ENCODE peak calls at places on chromosomes 3 and 15, in seven cellular contexts. C is globus pallidus; D is activated CD8-positive, alpha-beta memory T cell treated with anti-CD3 and anti-CD28 coated beads for 24 hours; A is iPS-NIHi11; W is renal cortical epithelial cell; Y is HEK293T; H is T-cell. X is an unnamed sample.

GRCh38 chr3:10954740-10955139 is 37.8 kb upstream of the SLC6A1 start:
- DNase-seq in C (no peak), D (no peak), A (no peak), W (no peak), Y (no peak), H (no peak), X (no peak)

GRCh38 chr15:51879555-51879954 is 50.1 kb downstream of the TMOD3 start:
- DNase-seq in C (no peak), D (no peak), A (no peak), W (no peak), Y (no peak), H (no peak), X (no peak)

GRCh38 chr3:20077054-20077453 is 36.8 kb downstream of the KAT2B start:
- DNase-seq in C (no peak), D (no peak), A (no peak), W (no peak), Y (no peak), H (no peak), X (no peak)

GRCh38 chr3:137767146-137768020 is 3.3 kb downstream of the SOX14 start:
- DNase-seq in C (no peak), D (no peak), A (peak), W (no peak), Y (no peak), H (no peak), X (no peak)

GRCh38 chr3:157785071-157785826 is 282.0 kb upstream of the VEPH1 start:
- DNase-seq in C (no peak), D (no peak), A (peak), W (peak), Y (peak), H (no peak), X (no peak)

GRCh38 chr3:143559291-143559690 is 289.0 kb downstream of the SLC9A9 start:
- DNase-seq in C (no peak), D (no peak), A (no peak), W (no peak), Y (no peak), H (no peak), X (no peak)

GRCh38 chr3:162302983-162303624 is 806.5 kb downstream of the OTOL1 start:
- DNase-seq in C (no peak), D (no peak), A (no peak), W (no peak), Y (no peak), H (no peak), X (no peak)

GRCh38 chr3:108629974-108630373 is 40.5 kb downstream of the DZIP3 start:
- DNase-seq in C (no peak), D (no peak), A (no peak), W (peak), Y (no peak), H (no peak), X (no peak)

GRCh38 chr3:59212128-59212764 is 162.4 kb upstream of the CFAP20DC start:
- DNase-seq in C (peak), D (no peak), A (peak), W (peak), Y (peak), H (no peak), X (peak)

GRCh38 chr15:40161693-40162401 is 978 bp downstream of the BUB1B start:
- DNase-seq in C (no peak), D (no peak), A (no peak), W (no peak), Y (no peak), H (no peak), X (peak)

GRCh38 chr3:13139471-13140065 is 66.3 kb upstream of the IQSEC1 start:
- DNase-seq in C (no peak), D (no peak), A (no peak), W (no peak), Y (no peak), H (no peak), X (peak)

GRCh38 chr3:184320099-184320445 is 5.7 kb downstream of the EIF4G1 start:
- DNase-seq in C (peak), D (no peak), A (peak), W (peak), Y (no peak), H (peak), X (no peak)

GRCh38 chr15:81940467-81941451 is 105.1 kb downstream of the MEX3B start:
- DNase-seq in C (no peak), D (no peak), A (no peak), W (no peak), Y (no peak), H (no peak), X (no peak)

GRCh38 chr3:12436514-12437222 is 47.6 kb upstream of the TSEN2 start:
- DNase-seq in C (no peak), D (no peak), A (no peak), W (peak), Y (no peak), H (no peak), X (no peak)

GRCh38 chr3:31738423-31738822 is 205.7 kb downstream of the STT3B start:
- DNase-seq in C (no peak), D (no peak), A (no peak), W (no peak), Y (no peak), H (no peak), X (no peak)

GRCh38 chr3:51968883-51969674 is 1.8 kb upstream of the PCBP4 start:
- DNase-seq in C (no peak), D (no peak), A (no peak), W (no peak), Y (no peak), H (no peak), X (no peak)

GRCh38 chr3:55858302-55858701 is 371.2 kb upstream of the WNT5A start:
- DNase-seq in C (no peak), D (no peak), A (no peak), W (no peak), Y (no peak), H (no peak), X (no peak)

GRCh38 chr3:68088216-68088615 is 433.8 kb upstream of the SUCLG2 start:
- DNase-seq in C (no peak), D (no peak), A (no peak), W (peak), Y (no peak), H (no peak), X (no peak)